ENCODE peak calls at places on chromosomes 1 and 21, in four cellular contexts. W is glutamatergic neuron, N is body of pancreas, D is adrenal gland. Q is an unnamed sample.

GRCh38 chr1:232634086-232634485 is 4.2 kb upstream of the SIPA1L2 start:
- DNase-seq in W (no peak), N (peak; percentile 31), D (peak; percentile 24), Q (no peak)

GRCh38 chr1:145782166-145783099 is 41.5 kb downstream of the RNF115 start:
- DNase-seq in W (no peak), N (no peak), D (no peak), Q (no peak)

GRCh38 chr1:65339866-65340483 is 30.6 kb downstream of the DNAJC6 start:
- DNase-seq in W (no peak), N (no peak), D (no peak), Q (no peak)

GRCh38 chr1:30403732-30404131 is 319.7 kb downstream of the MATN1 start:
- DNase-seq in W (no peak), N (no peak), D (no peak), Q (no peak)

GRCh38 chr1:53557369-53557768 is 98.2 kb downstream of the DMRTB1 start:
- DNase-seq in W (peak; percentile 10), N (no peak), D (no peak), Q (peak; percentile 4)

GRCh38 chr1:64687725-64688285 is 57.1 kb upstream of the RAVER2 start:
- DNase-seq in W (no peak), N (no peak), D (no peak), Q (peak; percentile 28)

GRCh38 chr1:36300526-36300925 is 5.6 kb upstream of the SH3D21 start:
- DNase-seq in W (no peak), N (no peak), D (no peak), Q (no peak)

GRCh38 chr1:16410803-16411202 is 26.4 kb downstream of the SPATA21 start:
- DNase-seq in W (no peak), N (no peak), D (no peak), Q (no peak)

GRCh38 chr1:3548156-3548893 is 63.0 kb downstream of the MEGF6 start:
- DNase-seq in W (no peak), N (peak; percentile 50), D (no peak), Q (no peak)

GRCh38 chr1:203769505-203770343 is 4.7 kb downstream of the LAX1 start:
- DNase-seq in W (no peak), N (peak; percentile 90), D (peak; percentile 68), Q (peak; percentile 74)

GRCh38 chr1:29639741-29640427 is 403.6 kb downstream of the PTPRU start:
- DNase-seq in W (no peak), N (no peak), D (no peak), Q (no peak)

GRCh38 chr1:20368866-20369545 is 78.3 kb downstream of the VWA5B1 start:
- DNase-seq in W (no peak), N (no peak), D (no peak), Q (no peak)

GRCh38 chr1:80053613-80054012 is 1047.1 kb upstream of the ADGRL4 start:
- DNase-seq in W (no peak), N (no peak), D (no peak), Q (no peak)

GRCh38 chr21:26795866-26796329 is 49.3 kb downstream of the ADAMTS1 start:
- DNase-seq in W (no peak), N (peak; percentile 36), D (peak; percentile 76), Q (peak; percentile 80)

GRCh38 chr1:86324423-86324822 is 71.7 kb downstream of the ODF2L start:
- DNase-seq in W (no peak), N (no peak), D (no peak), Q (no peak)

GRCh38 chr1:34460193-34460592 is 283.5 kb downstream of the C1orf94 start:
- DNase-seq in W (no peak), N (peak; percentile 54), D (peak; percentile 40), Q (no peak)

GRCh38 chr21:31941694-31942093 is 68.9 kb downstream of the HUNK start:
- DNase-seq in W (no peak), N (no peak), D (no peak), Q (no peak)

GRCh38 chr1:154751690-154752089 is 118.4 kb downstream of the KCNN3 start:
- DNase-seq in W (no peak), N (no peak), D (no peak), Q (peak; percentile 87)

GRCh38 chr1:15454256-15454655 is 2.3 kb upstream of the CELA2A start:
- DNase-seq in W (no peak), N (peak; percentile 91), D (no peak), Q (no peak)

GRCh38 chr1:185674201-185674600 is 60.0 kb upstream of the HMCN1 start:
- DNase-seq in W (no peak), N (no peak), D (no peak), Q (no peak)

GRCh38 chr1:211420389-211420788 is 71.6 kb downstream of the RD3 start:
- DNase-seq in W (no peak), N (no peak), D (no peak), Q (no peak)

GRCh38 chr1:5780324-5780716 is 211.9 kb downstream of the NPHP4 start:
- DNase-seq in W (no peak), N (no peak), D (no peak), Q (no peak)

GRCh38 chr1:29823536-29823935 is 587.2 kb downstream of the PTPRU start:
- DNase-seq in W (no peak), N (no peak), D (no peak), Q (no peak)

GRCh38 chr1:203185585-203185984 is 919 bp downstream of the CHI3L1 start:
- DNase-seq in W (no peak), N (peak; percentile 5), D (no peak), Q (no peak)

GRCh38 chr1:246930830-246931548 is 759 bp downstream of the AHCTF1 start:
- DNase-seq in W (peak; percentile 65), N (peak; percentile 51), D (peak; percentile 52), Q (peak; percentile 54)

GRCh38 chr1:163290025-163290610 is 31.6 kb upstream of the NUF2 start:
- DNase-seq in W (no peak), N (no peak), D (no peak), Q (no peak)

GRCh38 chr1:160189649-160190625 is at the start of gene CASQ1:
- DNase-seq in W (no peak), N (peak; percentile 38), D (no peak), Q (peak; percentile 47)

GRCh38 chr1:40450491-40451237 is 388 bp downstream of the ZFP69B start:
- DNase-seq in W (peak; percentile 35), N (peak; percentile 31), D (peak; percentile 19), Q (peak; percentile 19)

GRCh38 chr1:85078903-85079302 is 30.6 kb upstream of the MCOLN3 start:
- DNase-seq in W (no peak), N (no peak), D (no peak), Q (no peak)
- TF ChIP-seq CTCF in W (no peak), N (no peak), D (peak; percentile 30), Q (peak; percentile 6)

GRCh38 chr1:11272842-11273594 is at the start of gene UBIAD1:
- DNase-seq in W (peak; percentile 90), N (peak; percentile 92), D (peak; percentile 89), Q (peak; percentile 80)
- TF ChIP-seq CTCF in W (no peak), N (no peak), D (no peak), Q (no peak)

DNA sequence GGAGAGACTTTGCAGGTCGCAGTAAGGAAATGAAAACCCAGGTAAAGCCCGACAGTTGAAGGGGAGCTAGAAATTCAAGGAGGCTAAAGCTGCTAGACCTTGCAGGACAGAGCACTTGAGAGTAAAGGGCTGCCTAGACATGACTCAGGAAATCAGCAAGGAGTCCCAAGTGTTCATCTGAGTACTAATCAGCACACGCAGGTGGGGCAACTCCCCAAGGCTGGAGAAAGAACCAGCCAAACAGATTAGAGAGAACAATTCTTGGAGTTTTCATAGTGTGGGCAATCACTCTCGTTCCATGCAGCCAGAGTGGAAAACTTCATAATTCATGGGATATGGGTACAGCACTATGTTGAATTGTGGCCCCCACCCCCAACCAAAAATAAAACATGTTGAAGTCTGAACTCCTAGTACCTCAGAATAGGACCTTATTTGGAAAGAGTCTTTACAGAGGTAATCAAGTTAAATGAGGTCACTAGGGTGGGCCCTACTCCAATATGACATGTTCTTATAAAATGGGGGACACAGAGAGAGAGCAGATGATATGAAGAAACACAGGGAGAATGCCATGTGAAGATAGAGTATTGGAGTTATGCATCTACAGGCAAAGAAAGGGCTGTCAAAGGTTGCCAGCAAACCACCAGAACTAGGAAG is 28.0 kb downstream of the SYDE2 start:
- DNase-seq in W (no peak), N (no peak), D (no peak), Q (no peak)
- TF ChIP-seq CTCF in W (no peak), N (no peak), D (no peak), Q (no peak)

GRCh38 chr1:153553691-153554608 is 4.9 kb upstream of the S100A3 start:
- DNase-seq in W (no peak), N (no peak), D (no peak), Q (no peak)
- TF ChIP-seq CTCF in W (no peak), N (no peak), D (no peak), Q (no peak)

DNA sequence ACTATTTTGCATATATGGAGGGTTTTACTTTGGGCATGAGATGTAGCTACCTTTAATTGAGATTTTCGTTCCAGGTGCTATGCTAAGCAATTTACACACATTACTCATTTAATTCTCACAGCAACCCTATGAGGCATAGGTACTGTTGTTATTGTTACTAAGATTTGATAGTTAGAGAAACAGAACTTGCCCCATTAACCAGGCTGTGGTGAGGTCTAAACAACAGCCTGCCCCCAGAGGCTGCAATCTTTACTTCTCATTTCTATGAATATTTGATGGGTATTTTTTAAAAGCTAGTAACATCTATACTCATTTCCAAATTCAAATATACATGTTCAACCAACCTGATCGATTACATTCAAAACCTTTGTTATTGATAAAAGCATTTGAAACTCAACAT is 155.6 kb downstream of the GALNT2 start:
- DNase-seq in W (no peak), N (no peak), D (no peak), Q (no peak)
- TF ChIP-seq CTCF in W (no peak), N (no peak), D (peak; percentile 15), Q (no peak)

GRCh38 chr21:24514081-24514733 is 1093.1 kb downstream of the MRPL39 start:
- DNase-seq in W (no peak), N (no peak), D (no peak), Q (no peak)
- TF ChIP-seq CTCF in W (peak; percentile 66), N (peak; percentile 25), D (peak; percentile 57), Q (no peak)

DNA sequence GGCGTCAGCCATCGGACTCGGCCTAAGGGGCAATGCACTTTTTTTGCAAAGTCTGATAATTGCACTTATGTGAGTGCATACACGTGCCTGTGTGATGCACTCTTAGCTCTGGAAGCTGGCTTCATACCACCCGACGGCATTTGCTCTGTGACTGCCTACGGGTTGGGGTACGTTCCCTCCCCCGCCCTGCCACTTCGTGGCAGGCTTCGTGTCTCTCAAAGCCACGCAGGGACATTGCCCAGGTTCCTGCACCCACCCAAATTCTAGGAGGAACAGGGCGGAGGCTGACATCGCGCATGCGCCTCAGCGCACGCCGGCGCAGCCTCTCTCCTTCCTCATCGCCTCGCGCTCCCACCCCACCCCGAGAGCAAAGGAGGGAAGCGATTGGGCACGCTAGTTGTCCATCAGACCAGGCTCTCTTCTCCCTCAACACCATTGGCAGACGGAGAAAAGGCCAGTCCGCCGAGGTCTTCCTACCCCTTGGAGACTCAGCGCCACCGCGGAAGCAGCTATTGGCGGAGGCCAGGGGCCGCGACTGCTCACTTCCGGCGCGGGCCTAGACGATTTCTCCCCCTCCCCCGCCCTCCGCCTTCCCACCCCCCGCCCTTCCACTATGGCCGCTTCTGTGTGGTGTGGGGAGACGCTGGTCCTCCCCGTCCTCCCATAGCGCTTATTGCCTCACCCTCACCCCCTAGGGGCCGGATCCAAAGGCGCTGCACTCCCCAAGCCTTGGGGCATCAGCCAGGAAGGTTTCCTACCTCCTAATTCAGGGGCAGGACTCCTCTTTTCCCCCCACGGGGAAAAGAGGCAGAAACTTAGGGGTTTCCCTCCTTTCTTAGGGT is at the start of gene INTS3:
- DNase-seq in W (peak; percentile 98), N (peak; percentile 100), D (peak; percentile 100), Q (peak; percentile 100)
- TF ChIP-seq CTCF in W (no peak), N (no peak), D (no peak), Q (no peak)

GRCh38 chr1:45793942-45794604 is 9.3 kb upstream of the MAST2 start:
- DNase-seq in W (no peak), N (no peak), D (no peak), Q (no peak)
- TF ChIP-seq CTCF in W (no peak), N (no peak), D (no peak), Q (no peak)